ENCODE peak calls at places on chromosomes 16 and 17, in four cellular contexts. V is IMR-90, U is neuronal stem cell, K is H9. D is an unnamed sample.

GRCh38 chr17:63203652-63204051 is 237.6 kb downstream of the TANC2 start:
- DNase-seq in U (no peak), V (no peak), K (no peak), D (no peak)

GRCh38 chr17:39144414-39144813 is 7.0 kb downstream of the PLXDC1 start:
- DNase-seq in U (no peak), K (no peak), V (peak), D (no peak)

GRCh38 chr17:3772764-3773163 is 28.2 kb downstream of the ITGAE start:
- DNase-seq in K (peak), V (no peak), U (no peak), D (no peak)

GRCh38 chr17:50118076-50118827 is 11.7 kb downstream of the SAMD14 start:
- DNase-seq in V (no peak), U (no peak), K (no peak), D (no peak)

GRCh38 chr17:62791235-62792121 is 16.6 kb downstream of the MARCHF10 start:
- DNase-seq in V (peak), K (no peak), U (no peak), D (peak)

GRCh38 chr17:66776999-66777688 is 57.8 kb upstream of the CACNG5 start:
- DNase-seq in U (no peak), V (peak), K (peak), D (no peak)

GRCh38 chr17:57999496-58000017 is 7.5 kb downstream of the SRSF1 start:
- DNase-seq in U (peak), K (no peak), V (peak), D (no peak)

GRCh38 chr16:13552062-13552959 is 367.6 kb upstream of the ERCC4 start:
- DNase-seq in U (no peak), V (no peak), K (no peak), D (no peak)

GRCh38 chr16:2497116-2497630 is 16.6 kb upstream of the ATP6V0C start:
- DNase-seq in K (no peak), V (no peak), U (no peak), D (peak)

GRCh38 chr17:16214190-16215001 is 938 bp downstream of the NCOR1 start:
- DNase-seq in U (no peak), K (no peak), V (peak), D (no peak)

GRCh38 chr16:57530531-57531252 is 5.7 kb downstream of the CCDC102A start:
- DNase-seq in U (no peak), V (no peak), K (peak), D (no peak)

GRCh38 chr17:69059458-69060205 is 1.1 kb downstream of the ABCA9 start:
- DNase-seq in V (no peak), K (no peak), U (no peak), D (no peak)

GRCh38 chr17:38705803-38706624 is 941 bp downstream of the MLLT6 start:
- DNase-seq in V (no peak), K (peak), U (peak), D (no peak)

GRCh38 chr17:8628172-8628571 is 2.4 kb downstream of the MYH10 start:
- DNase-seq in U (no peak), K (no peak), V (no peak), D (no peak)

GRCh38 chr16:70437582-70438324 is 1.1 kb downstream of the ST3GAL2 start:
- DNase-seq in U (no peak), V (peak), K (no peak), D (no peak)

GRCh38 chr16:89761304-89761922 is 40.1 kb downstream of the ZNF276 start:
- DNase-seq in V (no peak), U (no peak), K (no peak), D (no peak)

GRCh38 chr17:29131814-29132682 is 48.1 kb downstream of the MYO18A start:
- DNase-seq in U (no peak), K (no peak), V (peak), D (no peak)

DNA sequence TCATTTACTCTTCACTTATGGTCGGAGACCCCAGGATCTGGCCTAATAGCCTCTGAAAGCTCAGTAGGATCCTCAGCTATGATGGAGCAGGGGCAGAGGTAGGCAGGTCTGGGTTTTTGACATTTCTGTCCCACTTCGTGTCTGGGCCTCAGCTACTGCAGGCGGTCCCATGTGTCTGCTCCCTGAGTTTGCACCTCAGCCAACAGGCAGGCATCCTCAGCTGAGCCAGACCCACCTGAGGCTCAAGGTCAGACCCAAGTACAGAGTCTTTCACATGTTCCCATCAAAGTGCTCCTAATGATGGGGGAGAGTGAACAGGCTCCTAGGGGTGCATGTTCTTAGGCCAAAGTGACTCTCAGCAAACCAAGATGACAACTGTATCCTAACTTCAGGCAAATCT is 2.9 kb upstream of the RASL10B start:
- DNase-seq in K (no peak), U (no peak), V (no peak), D (no peak)
- H3K27ac ChIP-seq in K (no peak), U (no peak), V (no peak), D (no peak)

GRCh38 chr17:31433811-31434210 is 42.3 kb downstream of the RAB11FIP4 start:
- DNase-seq in K (no peak), V (no peak), U (no peak), D (no peak)
- H4K91ac ChIP-seq in K (no peak), V (no peak), U (peak), D (no peak)

GRCh38 chr16:29996773-29997250 is 771 bp downstream of the INO80E start:
- DNase-seq in K (no peak), V (no peak), U (no peak), D (no peak)
- H3K27ac ChIP-seq in K (no peak), V (peak), U (no peak), D (no peak)

GRCh38 chr17:45391918-45392317 is 40.8 kb downstream of the ARHGAP27 start:
- DNase-seq in V (no peak), K (no peak), U (no peak), D (peak)
- H4K91ac ChIP-seq in V (no peak), K (no peak), U (no peak), D (no peak)

GRCh38 chr17:31649302-31649701 is 209.7 kb downstream of the COPRS start:
- DNase-seq in U (no peak), V (no peak), K (no peak), D (no peak)
- H3K27ac ChIP-seq in U (no peak), V (no peak), K (no peak), D (no peak)

DNA sequence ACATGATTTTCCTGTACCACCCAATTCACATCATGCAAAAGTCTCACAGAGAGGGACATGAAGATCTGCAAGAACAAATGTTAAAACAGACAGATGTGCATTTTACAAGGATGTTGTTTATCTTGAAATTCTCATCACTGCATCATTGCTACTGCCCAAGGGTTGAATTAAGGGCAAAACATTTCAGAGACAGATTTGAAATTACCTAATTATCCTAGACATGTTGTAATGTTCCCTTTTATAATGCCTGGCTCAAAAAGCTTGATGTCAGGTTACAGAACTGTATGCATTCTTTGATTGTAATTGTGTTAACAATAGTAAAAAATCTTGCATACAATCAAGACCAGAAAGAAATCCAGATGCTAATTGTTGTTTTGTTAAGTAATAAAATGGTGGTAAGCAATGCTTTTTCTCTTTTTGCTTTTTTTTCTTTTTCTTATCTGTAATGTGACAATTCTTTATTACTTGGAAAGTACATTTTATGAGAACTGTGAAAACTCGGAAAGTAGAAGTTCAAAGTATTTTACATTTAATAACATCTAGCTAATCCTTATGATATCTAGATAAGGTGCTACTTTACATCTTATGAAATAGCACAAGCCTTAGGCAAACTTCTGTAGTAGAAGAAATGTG is 3.6 kb upstream of the DUSP14 start:
- DNase-seq in U (no peak), K (no peak), V (no peak), D (no peak)
- H4K91ac ChIP-seq in U (no peak), K (no peak), V (no peak), D (no peak)

GRCh38 chr16:84717484-84717883 is 17.7 kb downstream of the USP10 start:
- DNase-seq in V (no peak), K (no peak), U (no peak), D (no peak)
- H3K27ac ChIP-seq in V (no peak), K (no peak), U (no peak), D (no peak)

GRCh38 chr16:49835116-49835880 is 20.6 kb downstream of the ZNF423 start:
- DNase-seq in K (no peak), V (no peak), U (no peak), D (no peak)
- H4K91ac ChIP-seq in K (no peak), V (no peak), U (no peak), D (peak)

GRCh38 chr16:66933776-66934137 is 445 bp downstream of the CIAO2B start:
- DNase-seq in V (peak), U (no peak), K (no peak), D (peak)
- H3K27ac ChIP-seq in V (peak), U (no peak), K (no peak), D (no peak)

DNA sequence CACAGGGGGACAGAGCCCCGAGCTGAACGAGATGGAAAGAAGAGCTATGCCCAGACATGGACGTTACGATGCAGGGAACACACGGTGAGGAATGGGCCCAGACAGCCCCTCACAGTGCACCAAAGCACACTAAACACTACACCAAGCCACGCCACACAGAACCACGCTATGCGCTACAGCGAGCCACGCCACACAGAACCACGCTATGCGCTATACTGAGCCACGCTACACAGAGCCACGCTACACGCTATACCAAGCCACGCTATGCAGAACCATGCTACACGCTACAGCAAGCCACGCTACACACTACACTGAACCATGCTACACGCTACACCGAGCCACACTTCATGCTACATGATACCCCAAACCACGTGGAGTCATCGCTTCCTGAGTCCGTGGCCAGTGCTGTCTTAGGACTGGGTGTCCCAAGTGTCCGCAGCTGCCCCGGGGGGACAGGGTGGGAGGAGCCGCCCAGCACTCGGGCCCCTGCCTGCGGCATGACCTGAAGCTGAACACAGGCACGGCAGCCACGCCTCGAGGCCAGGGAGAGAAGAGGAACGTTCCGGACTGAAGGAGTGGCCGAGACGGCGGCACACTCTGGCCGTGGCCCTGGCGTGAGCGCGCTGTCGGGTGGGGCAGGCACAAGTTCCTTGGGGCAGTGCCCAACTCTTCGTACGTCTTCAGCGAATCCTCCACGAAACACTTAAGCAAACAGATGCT is 61.3 kb downstream of the LMF1 start:
- DNase-seq in U (no peak), K (no peak), V (no peak), D (no peak)
- H4K91ac ChIP-seq in U (no peak), K (no peak), V (no peak), D (no peak)

D was measured in trophoblast cell.